ENCODE peak calls at places on chromosomes 12 and 14, in nine cellular contexts. J is AG09309, I is right atrium auricular region, T is heart left ventricle, F is ascending aorta, Q is stomach, U is astrocyte of the spinal cord, M is sigmoid colon, C is A549. R is an unnamed sample.

GRCh38 chr14:56487761-56488160 is 91.8 kb upstream of the TMEM260 start:
- DNase-seq in U (no peak), M (no peak), I (no peak), F (no peak), Q (no peak), J (peak; percentile 24), T (no peak), C (no peak), R (peak; percentile 13)

GRCh38 chr12:105378821-105379400 is 48.4 kb downstream of the C12orf75 start:
- DNase-seq in F (no peak), U (no peak), T (no peak), Q (no peak), M (no peak), C (no peak), I (no peak), J (no peak), R (peak; percentile 16)

GRCh38 chr12:26188132-26188531 is 7.2 kb upstream of the SSPN start:
- DNase-seq in C (no peak), M (no peak), J (peak; percentile 35), I (no peak), U (peak; percentile 78), T (no peak), F (no peak), Q (no peak), R (peak; percentile 64)

GRCh38 chr12:57243521-57244305 is 7.3 kb downstream of the STAC3 start:
- DNase-seq in F (peak; percentile 86), M (peak; percentile 85), T (peak; percentile 79), U (peak; percentile 75), C (peak; percentile 93), I (peak; percentile 83), Q (peak; percentile 85), J (no peak), R (peak; percentile 73)

GRCh38 chr12:74286254-74286653 is 251.4 kb upstream of the ATXN7L3B start:
- DNase-seq in C (no peak), J (no peak), U (no peak), I (no peak), T (no peak), M (no peak), Q (no peak), F (no peak), R (no peak)

GRCh38 chr14:24299255-24300191 is at the start of the genes DHRS1 and NOP9:
- DNase-seq in Q (peak; percentile 96), M (peak; percentile 96), I (peak; percentile 93), C (peak; percentile 87), F (peak; percentile 96), T (peak; percentile 92), U (peak; percentile 89), J (peak; percentile 18), R (peak; percentile 87)

GRCh38 chr12:111482464-111482863 is 76.7 kb downstream of the SH2B3 start:
- DNase-seq in U (no peak), F (no peak), I (no peak), J (no peak), Q (no peak), C (no peak), T (no peak), M (no peak), R (no peak)

GRCh38 chr12:107654866-107655265 is 30.7 kb upstream of the PWP1 start:
- DNase-seq in F (no peak), T (no peak), Q (no peak), J (no peak), I (no peak), M (no peak), C (no peak), U (no peak), R (no peak)

GRCh38 chr14:103074699-103075341 is 9.2 kb upstream of the LBHD2 start:
- DNase-seq in T (peak; percentile 90), F (peak; percentile 80), C (peak; percentile 54), J (no peak), Q (peak; percentile 74), U (no peak), I (peak; percentile 85), M (peak; percentile 83), R (no peak)

GRCh38 chr12:18703326-18703725 is 34.5 kb downstream of the PLCZ1 start:
- DNase-seq in Q (no peak), F (no peak), M (no peak), I (no peak), U (no peak), C (no peak), T (no peak), J (no peak), R (no peak)

GRCh38 chr12:81627336-81628189 is 131.6 kb downstream of the PPFIA2 start:
- DNase-seq in M (no peak), U (peak; percentile 69), F (no peak), T (no peak), C (peak; percentile 13), J (peak; percentile 13), I (no peak), Q (no peak), R (peak; percentile 72)

GRCh38 chr14:69696633-69697557 is 70.0 kb upstream of the SRSF5 start:
- DNase-seq in I (no peak), Q (no peak), M (no peak), U (no peak), C (no peak), J (no peak), T (no peak), F (no peak), R (peak; percentile 41)

GRCh38 chr14:51933191-51933590 is 56.2 kb upstream of the RTRAF start:
- DNase-seq in J (no peak), F (no peak), Q (no peak), C (no peak), I (no peak), M (no peak), T (no peak), U (no peak), R (no peak)

GRCh38 chr14:51929156-51929555 is 60.2 kb upstream of the RTRAF start:
- DNase-seq in I (no peak), U (peak; percentile 49), F (no peak), M (no peak), J (no peak), C (no peak), Q (no peak), T (no peak), R (peak; percentile 36)

GRCh38 chr14:51931308-51931707 is 58.0 kb upstream of the RTRAF start:
- DNase-seq in T (no peak), Q (no peak), U (no peak), J (no peak), I (no peak), C (no peak), F (no peak), M (no peak), R (no peak)

GRCh38 chr14:51928568-51928967 is 60.8 kb upstream of the RTRAF start:
- DNase-seq in F (no peak), J (no peak), Q (no peak), U (no peak), C (no peak), I (no peak), M (no peak), T (no peak), R (no peak)

GRCh38 chr14:51929920-51930682 is 59.2 kb upstream of the RTRAF start:
- DNase-seq in T (no peak), U (peak; percentile 2), F (no peak), Q (no peak), C (no peak), J (no peak), I (no peak), M (no peak), R (no peak)
- H3K4me3 ChIP-seq in T (no peak overlapping the region), U (no peak overlapping the region), F (no peak overlapping the region), Q (no peak overlapping the region), C (no peak overlapping the region), J (no peak overlapping the region), I (no peak overlapping the region), M (no peak overlapping the region), R (no peak overlapping the region)

GRCh38 chr14:20092050-20092449 is 18.5 kb upstream of the OR4K17 start:
- DNase-seq in F (no peak), M (no peak), U (no peak), Q (no peak), T (no peak), C (no peak), J (no peak), I (no peak), R (no peak)

DNA sequence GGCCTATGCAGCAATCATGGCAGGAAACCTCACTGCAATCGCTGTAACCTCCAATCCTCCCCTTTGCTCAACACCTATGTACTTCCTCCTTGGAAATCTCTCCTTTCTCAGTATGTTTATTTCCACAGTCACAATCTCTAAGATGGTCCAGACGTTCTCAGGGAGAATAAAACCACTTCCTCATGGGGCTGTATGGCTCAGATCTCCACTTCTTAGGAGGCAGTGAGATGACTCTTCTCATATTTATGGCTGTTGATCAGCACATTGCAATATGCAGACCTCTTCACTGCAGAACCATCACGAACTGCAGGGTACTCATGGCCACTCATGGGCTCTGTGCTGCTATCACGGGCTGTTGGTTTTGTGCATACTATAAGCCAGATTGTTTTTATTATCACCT is 17.1 kb upstream of the OR4K17 start:
- DNase-seq in Q (no peak), F (no peak), M (no peak), C (no peak), T (no peak), U (no peak), J (no peak), I (no peak), R (no peak)
- TF ChIP-seq CTCF in Q (no peak), F (no peak), M (no peak), C (no peak), T (no peak), U (no peak), J (no peak), I (no peak), R (no peak)

DNA sequence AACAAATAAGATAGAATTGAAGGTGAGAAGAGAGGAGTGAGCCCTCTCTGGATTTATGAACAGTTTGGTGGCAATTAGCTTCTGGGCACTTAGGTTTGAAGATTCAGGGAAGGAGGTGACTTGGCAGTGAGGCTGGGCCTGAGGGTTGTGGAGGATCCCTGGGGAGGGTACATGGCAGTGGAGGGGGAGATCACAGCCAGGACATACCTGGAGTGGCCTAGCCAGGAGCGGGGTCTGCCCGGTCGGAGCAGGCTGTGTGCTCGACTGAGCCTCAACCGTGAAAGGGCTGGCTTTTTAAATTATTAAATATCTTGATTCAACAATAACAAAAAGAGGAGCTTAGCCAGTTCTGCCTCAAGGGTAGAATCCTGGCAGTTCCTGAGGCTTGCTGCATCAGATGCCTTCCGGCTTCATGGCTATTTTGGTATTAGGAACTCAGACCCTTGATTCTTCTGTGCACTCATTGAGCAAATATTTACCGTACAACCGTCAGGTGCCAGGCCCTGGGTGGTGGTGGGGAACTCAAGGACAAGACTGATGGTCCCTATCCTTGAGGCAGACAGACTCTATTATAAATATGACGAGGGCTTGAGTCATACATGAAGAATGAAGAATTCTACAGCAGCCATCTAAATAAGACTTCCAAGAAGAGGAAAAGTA is 73.4 kb downstream of the SPTB start:
- DNase-seq in T (no peak), M (peak; percentile 46), J (no peak), C (peak; percentile 87), Q (peak; percentile 30), U (peak; percentile 91), F (peak; percentile 90), I (no peak), R (peak; percentile 27)
- H3K4me3 ChIP-seq in T (no peak overlapping the region), M (no peak overlapping the region), J (no peak overlapping the region), C (peak overlapping the region; percentile 11), Q (no peak overlapping the region), U (no peak overlapping the region), F (no peak overlapping the region), I (no peak overlapping the region), R (no peak overlapping the region)

DNA sequence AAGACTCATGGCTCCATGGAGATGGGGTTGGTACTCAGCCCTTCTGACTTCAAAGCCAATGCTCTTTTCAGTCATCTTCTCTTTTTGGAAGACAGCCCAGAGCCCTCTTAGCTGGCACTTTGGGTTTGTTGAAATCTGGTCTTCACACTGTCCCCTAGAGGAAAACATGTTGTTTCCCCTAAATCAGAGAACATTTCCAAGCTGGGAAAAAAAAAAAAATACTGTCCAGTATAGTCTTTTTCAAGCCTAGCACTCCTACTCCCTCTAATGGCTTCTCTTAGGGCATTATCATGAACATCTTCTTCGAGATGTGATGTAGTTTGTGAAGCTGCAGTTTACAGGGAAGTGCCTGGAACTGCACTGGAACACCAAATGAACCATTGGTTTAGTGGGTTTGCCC is 3.0 kb upstream of the ZC3H14 start:
- DNase-seq in I (no peak), F (no peak), J (peak; percentile 47), Q (no peak), T (no peak), C (no peak), U (peak; percentile 64), M (no peak), R (peak; percentile 78)
- TF ChIP-seq CTCF in I (no peak), F (no peak), J (peak; percentile 61), Q (no peak), T (peak; percentile 19), C (peak; percentile 54), U (peak; percentile 59), M (peak; percentile 16), R (peak; percentile 53)